ENCODE peak calls at places on chromosome 20, in eight cellular contexts. D, P, H, S, B, O, Z and X are unnamed samples.

GRCh38 chr20:35093245-35093884 is 758 bp upstream of the TRPC4AP start:
- DNase-seq in S (peak), H (no peak), P (peak), D (no peak), Z (no peak), O (peak), B (peak), X (peak)

GRCh38 chr20:63273635-63274380 is 1.2 kb downstream of the ARFGAP1 start:
- DNase-seq in D (peak), Z (no peak), P (no peak), B (peak), S (peak), H (no peak), O (peak), X (no peak)

GRCh38 chr20:51532577-51533191 is 9.8 kb downstream of the NFATC2 start:
- DNase-seq in O (peak), P (no peak), H (no peak), Z (no peak), D (no peak), S (no peak), B (peak), X (no peak)

GRCh38 chr20:47392015-47392720 is 35.7 kb upstream of the ZMYND8 start:
- DNase-seq in B (peak), P (no peak), S (peak), O (peak), D (peak), Z (no peak), H (no peak), X (peak)

GRCh38 chr20:33282991-33283555 is at the start of gene BPIFB1:
- DNase-seq in D (no peak), O (no peak), H (no peak), Z (no peak), B (peak), P (no peak), S (no peak), X (no peak)

GRCh38 chr20:63500151-63500901 is 1.4 kb upstream of the EEF1A2 start:
- DNase-seq in D (no peak), H (no peak), S (no peak), Z (no peak), B (no peak), O (no peak), P (peak), X (no peak)

GRCh38 chr20:44572551-44573500 is 9.6 kb upstream of the PKIG start:
- DNase-seq in B (peak), H (no peak), S (peak), O (peak), P (no peak), D (peak), Z (no peak), X (peak)

GRCh38 chr20:63847374-63848002 is 13.8 kb upstream of the ABHD16B start:
- DNase-seq in S (no peak), P (no peak), H (no peak), Z (no peak), B (no peak), O (no peak), D (no peak), X (no peak)

GRCh38 chr20:38680492-38681118 is 43.7 kb upstream of the SLC32A1 start:
- DNase-seq in H (no peak), S (peak), Z (no peak), B (peak), O (peak), D (no peak), P (peak), X (no peak)

GRCh38 chr20:19692685-19693119 is 65.4 kb upstream of the RIN2 start:
- DNase-seq in O (peak), P (peak), S (peak), D (no peak), Z (peak), B (peak), H (peak), X (no peak)

GRCh38 chr20:12597491-12597890 is 411.3 kb upstream of the SPTLC3 start:
- DNase-seq in D (no peak), S (no peak), P (peak), Z (no peak), H (no peak), B (no peak), O (no peak), X (no peak)

GRCh38 chr20:47723322-47723721 is 62.0 kb downstream of the SULF2 start:
- DNase-seq in P (no peak), D (no peak), O (no peak), Z (no peak), H (no peak), S (no peak), B (no peak), X (no peak)

GRCh38 chr20:50138479-50139393 is 14.8 kb downstream of the PEDS1 start:
- DNase-seq in H (no peak), S (no peak), O (peak), P (no peak), D (no peak), Z (no peak), B (no peak), X (no peak)

GRCh38 chr20:39823239-39823638 is 861.1 kb downstream of the DHX35 start:
- DNase-seq in H (no peak), O (peak), B (no peak), D (peak), S (no peak), P (no peak), Z (no peak), X (no peak)

GRCh38 chr20:61499859-61500258 is 247.8 kb downstream of the CDH4 start:
- DNase-seq in P (peak), Z (no peak), D (no peak), S (no peak), H (no peak), O (no peak), B (peak), X (no peak)

GRCh38 chr20:6277661-6278060 is 154.8 kb upstream of the FERMT1 start:
- DNase-seq in O (no peak), H (no peak), P (peak), D (no peak), B (no peak), S (no peak), Z (no peak), X (no peak)

GRCh38 chr20:59515013-59515905 is 89.1 kb upstream of the PHACTR3 start:
- DNase-seq in P (peak), D (no peak), O (peak), S (peak), Z (no peak), B (peak), H (no peak), X (peak)

GRCh38 chr20:23212011-23212410 is 125.9 kb upstream of the CD93 start:
- DNase-seq in B (no peak), S (no peak), H (no peak), D (no peak), O (peak), Z (no peak), P (no peak), X (no peak)

GRCh38 chr20:44644384-44645131 is 6.9 kb downstream of the ADA start:
- DNase-seq in O (no peak), H (no peak), B (no peak), S (no peak), D (no peak), Z (peak), P (no peak), X (no peak)

GRCh38 chr20:23144856-23145255 is 58.7 kb upstream of the CD93 start:
- DNase-seq in Z (no peak), H (no peak), D (no peak), B (no peak), S (no peak), O (no peak), P (no peak), X (no peak)

GRCh38 chr20:16434087-16434664 is 139.1 kb downstream of the KIF16B start:
- DNase-seq in P (peak), B (peak), Z (peak), D (no peak), S (peak), O (peak), H (peak), X (peak)

GRCh38 chr20:17228624-17229061 is 1.8 kb downstream of the PCSK2 start:
- DNase-seq in P (peak), B (no peak), D (no peak), H (no peak), Z (no peak), O (no peak), S (no peak), X (no peak)

GRCh38 chr20:33862709-33863403 is 51.7 kb downstream of the CHMP4B start:
- DNase-seq in H (peak), P (peak), Z (peak), O (peak), D (peak), B (peak), S (peak), X (peak)